ENCODE peak calls at places on chromosomes 7 and 10, in six cellular contexts. C is colonic mucosa; Y is CD4-positive, CD25-positive, alpha-beta regulatory T cell; K is germinal center; B is GM12892; M is GM20000. A is an unnamed sample.

GRCh38 chr10:26725837-26726727 is 28.6 kb downstream of the PDSS1 start:
- DNase-seq in C (no peak), Y (peak; percentile 27), K (peak; percentile 71), B (no peak), M (peak; percentile 55), A (peak; percentile 60)

GRCh38 chr10:125081931-125082330 is 78.4 kb downstream of the CTBP2 start:
- DNase-seq in C (no peak), Y (no peak), K (no peak), B (no peak), M (no peak), A (no peak)

GRCh38 chr7:96778263-96778662 is 68.6 kb upstream of the SEM1 start:
- DNase-seq in C (no peak), Y (no peak), K (no peak), B (no peak), M (no peak), A (no peak)

GRCh38 chr10:107971973-107972372 is 807.5 kb upstream of the SORCS1 start:
- DNase-seq in C (no peak), Y (no peak), K (no peak), B (no peak), M (no peak), A (no peak)

GRCh38 chr7:66258409-66258808 is 53.3 kb downstream of the TPST1 start:
- DNase-seq in C (no peak), Y (no peak), K (no peak), B (no peak), M (no peak), A (no peak)

GRCh38 chr7:143479055-143479766 is 1.5 kb downstream of the TAS2R41 start:
- DNase-seq in C (no peak), Y (no peak), K (no peak), B (no peak), M (no peak), A (no peak)

GRCh38 chr7:155961241-155962190 is 149.3 kb upstream of the SHH start:
- DNase-seq in C (no peak), Y (no peak), K (no peak), B (no peak), M (no peak), A (no peak)

GRCh38 chr7:87210506-87210905 is 9.0 kb downstream of the TMEM243 start:
- DNase-seq in C (no peak), Y (no peak), K (no peak), B (no peak), M (no peak), A (no peak)

GRCh38 chr10:23999445-23999844 is 209.5 kb upstream of the KIAA1217 start:
- DNase-seq in C (no peak), Y (no peak), K (no peak), B (no peak), M (no peak), A (no peak)

GRCh38 chr10:129344956-129345355 is 122.1 kb upstream of the MGMT start:
- DNase-seq in C (no peak), Y (no peak), K (no peak), B (no peak), M (no peak), A (no peak)

GRCh38 chr7:156041398-156041797 is 229.1 kb upstream of the SHH start:
- DNase-seq in C (no peak), Y (no peak), K (no peak), B (no peak), M (no peak), A (no peak)

GRCh38 chr7:28509256-28510021 is 97.1 kb downstream of the CREB5 start:
- DNase-seq in C (no peak), Y (no peak), K (peak; percentile 12), B (peak; percentile 16), M (peak; percentile 69), A (no peak)

GRCh38 chr7:102232686-102233286 is 53.9 kb upstream of the SH2B2 start:
- DNase-seq in C (no peak), Y (no peak), K (no peak), B (no peak), M (no peak), A (no peak)

GRCh38 chr10:47152861-47153349 is 147.1 kb upstream of the GDF10 start:
- DNase-seq in C (no peak), Y (no peak), K (no peak), B (no peak), M (no peak), A (no peak)

GRCh38 chr7:129188892-129189660 is 643 bp downstream of the SMO start:
- DNase-seq in C (no peak), Y (no peak), K (no peak), B (peak; percentile 42), M (peak; percentile 68), A (peak; percentile 74)

GRCh38 chr7:72337822-72338167 is 74.3 kb downstream of the CALN1 start:
- DNase-seq in C (no peak), Y (no peak), K (no peak), B (no peak), M (no peak), A (no peak)

GRCh38 chr10:21972584-21972983 is 30.9 kb downstream of the DNAJC1 start:
- DNase-seq in C (no peak), Y (no peak), K (no peak), B (no peak), M (peak; percentile 12), A (no peak)

GRCh38 chr10:6642881-6643280 is 62.8 kb upstream of the PRKCQ start:
- DNase-seq in C (no peak), Y (no peak), K (no peak), B (no peak), M (no peak), A (no peak)

GRCh38 chr7:93043393-93043985 is 74.3 kb downstream of the SAMD9 start:
- DNase-seq in C (no peak), Y (no peak), K (no peak), B (no peak), M (no peak), A (peak; percentile 85)

GRCh38 chr7:113128028-113128427 is 9.7 kb upstream of the SMIM30 start:
- DNase-seq in C (no peak), Y (no peak), K (no peak), B (no peak), M (no peak), A (peak; percentile 12)

GRCh38 chr7:122695816-122696215 is 3.1 kb downstream of the RNF133 start:
- DNase-seq in C (no peak), Y (no peak), K (no peak), B (no peak), M (no peak), A (no peak)

GRCh38 chr7:101153969-101154692 is at the start of gene AP1S1:
- DNase-seq in C (peak; percentile 96), Y (peak; percentile 86), K (peak; percentile 98), B (peak; percentile 98), M (peak; percentile 99), A (peak; percentile 99)

GRCh38 chr7:150323682-150324365 is 479 bp upstream of the ACTR3C start:
- DNase-seq in C (peak; percentile 68), Y (no peak), K (no peak), B (no peak), M (no peak), A (no peak)

GRCh38 chr10:7475046-7475860 is 64.4 kb upstream of the SFMBT2 start:
- DNase-seq in C (peak; percentile 28), Y (no peak), K (no peak), B (no peak), M (no peak), A (no peak)

GRCh38 chr7:24959735-24960485 is 20.1 kb downstream of the OSBPL3 start:
- DNase-seq in C (no peak), Y (no peak), K (no peak), B (no peak), M (no peak), A (no peak)

GRCh38 chr10:23040002-23040401 is 55.4 kb upstream of the MSRB2 start:
- DNase-seq in C (no peak), Y (no peak), K (no peak), B (no peak), M (no peak), A (no peak)

GRCh38 chr10:9681655-9682054 is 1336.0 kb upstream of the CELF2 start:
- DNase-seq in C (no peak), Y (no peak), K (no peak), B (no peak), M (no peak), A (no peak)

GRCh38 chr10:126315471-126316177 is 72.7 kb downstream of the ADAM12 start:
- DNase-seq in C (no peak), Y (no peak), K (no peak), B (no peak), M (no peak), A (peak; percentile 53)

GRCh38 chr7:5599543-5600200 is 176.0 kb upstream of the TNRC18 start:
- DNase-seq in C (no peak), Y (no peak), K (no peak), B (no peak), M (no peak), A (no peak)

GRCh38 chr7:112855227-112855626 is 65.0 kb upstream of the TMEM168 start:
- DNase-seq in C (no peak), Y (no peak), K (no peak), B (no peak), M (no peak), A (no peak)

GRCh38 chr7:25261545-25262135 is 33.4 kb upstream of the NPVF start:
- DNase-seq in C (no peak), Y (no peak), K (no peak), B (no peak), M (no peak), A (no peak)

GRCh38 chr10:64379898-64380297 is 858.7 kb downstream of the REEP3 start:
- DNase-seq in C (peak; percentile 21), Y (no peak), K (no peak), B (no peak), M (peak; percentile 7), A (no peak)

GRCh38 chr10:30724296-30724695 is 94.7 kb upstream of the LYZL2 start:
- DNase-seq in C (no peak), Y (no peak), K (no peak), B (no peak), M (no peak), A (no peak)

GRCh38 chr7:1355568-1356340 is 103.5 kb downstream of the MICALL2 start:
- DNase-seq in C (peak; percentile 25), Y (no peak), K (no peak), B (no peak), M (no peak), A (no peak)

GRCh38 chr7:149011491-149011890 is 16.8 kb downstream of the PDIA4 start:
- DNase-seq in C (no peak), Y (no peak), K (no peak), B (no peak), M (no peak), A (no peak)

GRCh38 chr7:131231381-131232220 is 96.1 kb upstream of the MKLN1 start:
- DNase-seq in C (peak; percentile 31), Y (peak; percentile 28), K (peak; percentile 34), B (peak; percentile 39), M (peak; percentile 70), A (peak; percentile 37)

GRCh38 chr7:115034515-115034914 is 112.6 kb downstream of the MDFIC start:
- DNase-seq in C (no peak), Y (no peak), K (no peak), B (no peak), M (no peak), A (no peak)

GRCh38 chr10:33886299-33886698 is 551.8 kb upstream of the NRP1 start:
- DNase-seq in C (no peak), Y (no peak), K (no peak), B (no peak), M (no peak), A (no peak)

GRCh38 chr7:114976666-114977065 is 54.8 kb downstream of the MDFIC start:
- DNase-seq in C (no peak), Y (no peak), K (no peak), B (no peak), M (no peak), A (no peak)